ENCODE peak calls at places on chromosome 10, in four cellular contexts. F, H, W and C are unnamed samples.
A peak's percentile ranks its signal among the peaks of the same experiment; 100 is the strongest.

GRCh38 chr10:103605359-103606156 is 112.1 kb downstream of the NEURL1 start:
- DNase-seq in F (peak; percentile 45), H (peak; percentile 80), W (no peak), C (peak; percentile 79)

GRCh38 chr10:60952067-60952845 is 8.3 kb upstream of the RHOBTB1 start:
- DNase-seq in F (no peak), H (no peak), W (no peak), C (no peak)

GRCh38 chr10:77685494-77685893 is 47.9 kb upstream of the KCNMA1 start:
- DNase-seq in F (no peak), H (no peak), W (no peak), C (no peak)

GRCh38 chr10:102605712-102606111 is 38.6 kb upstream of the TRIM8 start:
- DNase-seq in F (no peak), H (peak; percentile 66), W (no peak), C (no peak)

GRCh38 chr10:23270531-23270930 is 74.1 kb downstream of the C10orf67 start:
- DNase-seq in F (no peak), H (no peak), W (no peak), C (no peak)

GRCh38 chr10:46545861-46546590 is 10.4 kb downstream of the GPRIN2 start:
- DNase-seq in F (peak; percentile 11), H (no peak), W (peak; percentile 48), C (no peak)

GRCh38 chr10:27724287-27724686 is 21.3 kb downstream of the MKX start:
- DNase-seq in F (no peak), H (peak; percentile 60), W (no peak), C (no peak)

GRCh38 chr10:99659868-99660366 is 608 bp downstream of the ENTPD7 start:
- DNase-seq in F (no peak), H (no peak), W (no peak), C (no peak)

GRCh38 chr10:119947325-119947724 is 54.8 kb downstream of the SEC23IP start:
- DNase-seq in F (no peak), H (peak; percentile 42), W (no peak), C (no peak)

GRCh38 chr10:65375528-65375927 is 1550.3 kb upstream of the LRRTM3 start:
- DNase-seq in F (no peak), H (no peak), W (no peak), C (no peak)

GRCh38 chr10:78889536-78890063 is 179.2 kb upstream of the ZMIZ1 start:
- DNase-seq in F (no peak), H (no peak), W (no peak), C (no peak)

GRCh38 chr10:22022257-22023051 is 18.9 kb upstream of the DNAJC1 start:
- DNase-seq in F (no peak), H (peak; percentile 13), W (no peak), C (no peak)

GRCh38 chr10:95815701-95816100 is 59.7 kb downstream of the ENTPD1 start:
- DNase-seq in F (no peak), H (no peak), W (no peak), C (no peak)

GRCh38 chr10:95819620-95820329 is 63.8 kb downstream of the ENTPD1 start:
- DNase-seq in F (no peak), H (peak; percentile 5), W (no peak), C (no peak)

GRCh38 chr10:95818663-95819062 is 62.7 kb downstream of the ENTPD1 start:
- DNase-seq in F (no peak), H (peak; percentile 80), W (no peak), C (no peak)

GRCh38 chr10:95820363-95820762 is 64.4 kb downstream of the ENTPD1 start:
- DNase-seq in F (no peak), H (no peak), W (no peak), C (no peak)

GRCh38 chr10:95818010-95818409 is 62.0 kb downstream of the ENTPD1 start:
- DNase-seq in F (no peak), H (no peak), W (no peak), C (no peak)
- TF ChIP-seq CTCF in F (no peak), H (no peak), W (no peak), C (no peak)

DNA sequence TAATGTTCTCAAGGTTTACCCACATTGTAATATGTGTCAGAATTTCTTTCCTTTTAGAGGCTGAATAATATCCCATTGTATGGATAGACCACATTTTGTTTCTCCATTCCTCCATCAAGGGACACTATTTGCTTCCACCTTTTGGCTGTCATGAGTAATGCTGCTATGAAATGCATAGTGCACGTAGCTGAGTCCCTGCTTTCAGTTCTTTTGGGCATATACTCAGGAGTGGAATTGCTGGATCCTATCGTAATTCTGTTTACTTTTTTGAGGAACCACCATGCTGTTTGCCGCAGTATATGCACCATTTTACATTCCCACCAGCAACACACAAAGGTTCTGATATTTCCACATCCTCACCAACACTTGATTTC is 60.0 kb downstream of the PRF1 start:
- DNase-seq in F (no peak), H (no peak), W (no peak), C (no peak)
- TF ChIP-seq CTCF in F (no peak), H (peak; percentile 36), W (no peak), C (peak; percentile 9)

GRCh38 chr10:12547301-12547771 is 198.0 kb downstream of the CAMK1D start:
- DNase-seq in F (no peak), H (no peak), W (no peak), C (no peak)

GRCh38 chr10:12543589-12543988 is 194.2 kb downstream of the CAMK1D start:
- DNase-seq in F (no peak), H (no peak), W (no peak), C (no peak)

GRCh38 chr10:12550994-12551393 is 201.6 kb downstream of the CAMK1D start:
- DNase-seq in F (no peak), H (no peak), W (no peak), C (no peak)

DNA sequence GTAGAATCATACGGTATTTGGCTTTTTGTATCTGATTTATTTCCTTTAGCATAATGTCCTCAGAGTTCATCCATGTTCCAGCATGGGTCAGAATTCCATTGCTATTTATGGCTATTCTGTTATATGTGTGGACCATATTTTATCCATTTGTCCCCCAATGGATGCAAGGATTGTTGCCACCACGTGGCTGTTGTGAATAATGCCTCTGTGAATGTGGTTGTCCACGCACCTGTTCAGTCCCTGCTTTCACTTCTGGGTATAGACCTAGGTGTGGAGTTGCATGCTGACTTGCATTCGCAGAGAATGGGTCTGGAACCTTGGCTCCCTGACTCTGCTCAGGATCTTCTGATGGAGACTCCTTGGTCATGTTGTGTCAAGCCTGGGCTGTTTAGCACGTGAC is 199.9 kb downstream of the CAMK1D start:
- DNase-seq in F (no peak), H (no peak), W (no peak), C (no peak)
- TF ChIP-seq CTCF in F (no peak), H (no peak), W (no peak), C (peak; percentile 32)

GRCh38 chr10:49608166-49608758 is 1.8 kb upstream of the SLC18A3 start:
- DNase-seq in F (no peak), H (no peak), W (no peak), C (no peak)

GRCh38 chr10:49609283-49610014 is 661 bp upstream of the SLC18A3 start:
- DNase-seq in F (no peak), H (no peak), W (no peak), C (no peak)

GRCh38 chr10:49606981-49607535 is 3.1 kb upstream of the SLC18A3 start:
- DNase-seq in F (peak; percentile 69), H (peak; percentile 62), W (peak; percentile 85), C (peak; percentile 88)

GRCh38 chr10:49610015-49610734 is at the start of gene SLC18A3:
- DNase-seq in F (no peak), H (no peak), W (no peak), C (peak; percentile 36)

GRCh38 chr10:49608925-49609282 is 1.2 kb upstream of the SLC18A3 start:
- DNase-seq in F (no peak), H (no peak), W (no peak), C (no peak)
- TF ChIP-seq CTCF in F (no peak), H (no peak), W (no peak), C (no peak)

GRCh38 chr10:106132956-106133355 is 1031.5 kb downstream of the SORCS1 start:
- DNase-seq in F (no peak), H (no peak), W (no peak), C (no peak)

GRCh38 chr10:106133451-106133850 is 1031.1 kb downstream of the SORCS1 start:
- DNase-seq in F (no peak), H (no peak), W (no peak), C (no peak)

GRCh38 chr10:106136175-106136574 is 1028.3 kb downstream of the SORCS1 start:
- DNase-seq in F (no peak), H (no peak), W (no peak), C (no peak)

GRCh38 chr10:106134326-106135000 is 1030.0 kb downstream of the SORCS1 start:
- DNase-seq in F (no peak), H (no peak), W (no peak), C (no peak)
- TF ChIP-seq CTCF in F (no peak), H (no peak), W (no peak), C (no peak)

GRCh38 chr10:110170142-110170887 is 37.1 kb upstream of the MXI1 start:
- DNase-seq in F (no peak), H (no peak), W (no peak), C (no peak)
- TF ChIP-seq CTCF in F (no peak), H (no peak), W (no peak), C (no peak)

GRCh38 chr10:3902054-3902808 is 117.2 kb upstream of the KLF6 start:
- DNase-seq in F (no peak), H (peak; percentile 62), W (no peak), C (peak; percentile 70)
- TF ChIP-seq CTCF in F (no peak), H (no peak), W (no peak), C (peak; percentile 15)

GRCh38 chr10:43113201-43113893 is 24.9 kb upstream of the CSGALNACT2 start:
- DNase-seq in F (no peak), H (no peak), W (no peak), C (no peak)
- TF ChIP-seq CTCF in F (no peak), H (no peak), W (no peak), C (no peak)

GRCh38 chr10:100888957-100889356 is 23.8 kb upstream of the SLF2 start:
- DNase-seq in F (no peak), H (no peak), W (no peak), C (no peak)
- TF ChIP-seq CTCF in F (peak; percentile 36), H (no peak), W (no peak), C (peak; percentile 32)